ENCODE peak calls at places on chromosome 13, in five cellular contexts. X is fibroblast of lung, J is IMR-90, D is PC-3, E is GM23338. B is an unnamed sample.
A peak's percentile ranks its signal among the peaks of the same experiment; 100 is the strongest.

GRCh38 chr13:43905435-43906031 is 25.8 kb downstream of the LACC1 start:
- DNase-seq in J (peak; percentile 77), E (peak; percentile 82), X (peak; percentile 58), D (peak; percentile 80), B (peak; percentile 81)

GRCh38 chr13:87798536-87798935 is 127.4 kb downstream of the SLITRK5 start:
- DNase-seq in D (no peak), E (no peak), X (no peak), J (no peak), B (no peak)

GRCh38 chr13:26229080-26229615 is 7.0 kb upstream of the RNF6 start:
- DNase-seq in D (no peak), E (no peak), J (no peak), X (no peak), B (no peak)

GRCh38 chr13:39779337-39780270 is 124.1 kb downstream of the COG6 start:
- DNase-seq in J (peak; percentile 36), X (peak; percentile 62), D (peak; percentile 39), E (no peak), B (peak; percentile 27)

GRCh38 chr13:30234763-30235162 is 72.6 kb downstream of the KATNAL1 start:
- DNase-seq in E (no peak), X (peak; percentile 43), D (no peak), J (no peak), B (no peak)

GRCh38 chr13:69571606-69572323 is 535.9 kb upstream of the ATXN8OS start:
- DNase-seq in J (no peak), X (no peak), E (no peak), D (no peak), B (no peak)

GRCh38 chr13:25762795-25763377 is 288.9 kb downstream of the SHISA2 start:
- DNase-seq in X (peak; percentile 29), D (no peak), E (no peak), J (no peak), B (no peak)

GRCh38 chr13:51437550-51438127 is 15.2 kb downstream of the INTS6 start:
- DNase-seq in E (no peak), D (no peak), J (no peak), X (no peak), B (no peak)

GRCh38 chr13:46633416-46633815 is 80.4 kb downstream of the LRCH1 start:
- DNase-seq in D (peak; percentile 11), J (peak; percentile 88), E (no peak), X (peak; percentile 91), B (peak; percentile 76)

GRCh38 chr13:100818706-100819105 is 144.1 kb upstream of the TMTC4 start:
- DNase-seq in D (no peak), X (peak; percentile 70), E (no peak), J (no peak), B (no peak)

GRCh38 chr13:45178349-45179142 is 22.3 kb downstream of the KCTD4 start:
- DNase-seq in X (peak; percentile 95), D (peak; percentile 39), J (peak; percentile 93), E (no peak), B (peak; percentile 63)

GRCh38 chr13:53781941-53782340 is 753.3 kb downstream of the OLFM4 start:
- DNase-seq in J (no peak), D (peak; percentile 10), E (peak; percentile 46), X (no peak), B (no peak)

GRCh38 chr13:105395041-105395440 is 1140.4 kb downstream of the EFNB2 start:
- DNase-seq in E (no peak), X (peak; percentile 54), D (no peak), J (peak; percentile 9), B (no peak)

GRCh38 chr13:64551755-64552154 is 2678.4 kb downstream of the PCDH9 start:
- DNase-seq in J (peak; percentile 62), E (no peak), D (peak; percentile 71), X (peak; percentile 77), B (peak; percentile 53)

GRCh38 chr13:79395881-79396280 is 10.2 kb downstream of the RBM26 start:
- DNase-seq in J (no peak), D (no peak), E (no peak), X (no peak), B (peak; percentile 7)

GRCh38 chr13:41561179-41561578 is 103.8 kb downstream of the RGCC start:
- DNase-seq in D (no peak), X (peak; percentile 47), E (no peak), J (peak; percentile 43), B (peak; percentile 76)

GRCh38 chr13:94705081-94705751 is 7.1 kb downstream of the SOX21 start:
- DNase-seq in X (no peak), E (peak; percentile 70), D (no peak), J (no peak), B (no peak)

GRCh38 chr13:51230473-51231105 is 8.4 kb downstream of the FAM124A start:
- DNase-seq in J (peak; percentile 7), E (peak; percentile 46), X (peak; percentile 32), D (no peak), B (peak; percentile 58)

GRCh38 chr13:39379118-39379517 is 223.9 kb downstream of the LHFPL6 start:
- DNase-seq in X (no peak), E (no peak), J (no peak), D (no peak), B (no peak)

GRCh38 chr13:85828094-85828684 is 29.0 kb upstream of the SLITRK6 start:
- DNase-seq in D (peak; percentile 43), J (peak; percentile 30), X (peak; percentile 4), E (peak; percentile 47), B (peak; percentile 50)

GRCh38 chr13:105167385-105167784 is 1368.1 kb downstream of the EFNB2 start:
- DNase-seq in E (no peak), X (no peak), D (no peak), J (no peak), B (no peak)

GRCh38 chr13:43514326-43514725 is 272.4 kb downstream of the ENOX1 start:
- DNase-seq in J (no peak), D (no peak), E (no peak), X (no peak), B (no peak)

GRCh38 chr13:102913924-102914628 is 68.2 kb downstream of the ERCC5 start:
- DNase-seq in D (peak; percentile 55), J (peak; percentile 16), X (peak; percentile 60), E (no peak), B (peak; percentile 33)

GRCh38 chr13:113849546-113849945 is 14.3 kb downstream of the GAS6 start:
- DNase-seq in X (peak; percentile 51), E (no peak), J (no peak), D (peak; percentile 75), B (no peak)

GRCh38 chr13:113845723-113846638 is 17.9 kb downstream of the GAS6 start:
- DNase-seq in E (no peak), J (no peak), X (no peak), D (no peak), B (no peak)

GRCh38 chr13:113848431-113849260 is 15.2 kb downstream of the GAS6 start:
- DNase-seq in D (peak; percentile 20), J (no peak), E (no peak), X (no peak), B (no peak)

GRCh38 chr13:113846639-113847318 is 17.1 kb downstream of the GAS6 start:
- DNase-seq in D (no peak), X (no peak), J (no peak), E (no peak), B (no peak)

DNA sequence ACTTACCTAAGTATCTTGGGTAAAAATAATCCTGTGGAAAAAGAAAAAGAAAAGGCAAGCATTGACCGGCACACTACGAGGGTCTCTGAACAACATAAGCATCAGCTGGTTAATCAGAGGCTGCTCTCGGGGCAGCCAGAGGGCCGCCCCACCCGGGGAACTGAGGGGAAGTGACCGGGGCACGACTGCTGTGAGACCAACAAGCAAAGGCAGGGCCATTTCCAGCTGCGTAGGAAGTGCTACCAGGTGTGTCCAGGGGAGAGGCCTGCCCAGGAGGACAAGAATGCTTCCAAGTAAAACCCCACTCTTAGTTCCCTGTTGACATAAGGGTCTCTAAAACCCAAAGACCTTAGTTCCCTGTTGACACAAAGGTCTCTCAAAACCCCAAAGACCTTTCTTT is 15.9 kb downstream of the GAS6 start:
- DNase-seq in D (no peak), X (no peak), J (no peak), E (no peak), B (no peak)
- H4K20me1 ChIP-seq in D (no peaks in the 10 kb centered on the region), X (no peaks in the 10 kb centered on the region), J (peaks cover 97% of the 10 kb centered on the region), E (no peaks in the 10 kb centered on the region), B (peaks cover 17% of the 10 kb centered on the region)

GRCh38 chr13:112775791-112776279 is 86.0 kb downstream of the ATP11A start:
- DNase-seq in E (no peak), J (no peak), X (no peak), D (no peak), B (no peak)
- H4K20me1 ChIP-seq in E (peaks cover 17% of the 10 kb centered on the region), J (peaks cover 24% of the 10 kb centered on the region), X (no peaks in the 10 kb centered on the region), D (no peaks in the 10 kb centered on the region), B (no peaks in the 10 kb centered on the region)

DNA sequence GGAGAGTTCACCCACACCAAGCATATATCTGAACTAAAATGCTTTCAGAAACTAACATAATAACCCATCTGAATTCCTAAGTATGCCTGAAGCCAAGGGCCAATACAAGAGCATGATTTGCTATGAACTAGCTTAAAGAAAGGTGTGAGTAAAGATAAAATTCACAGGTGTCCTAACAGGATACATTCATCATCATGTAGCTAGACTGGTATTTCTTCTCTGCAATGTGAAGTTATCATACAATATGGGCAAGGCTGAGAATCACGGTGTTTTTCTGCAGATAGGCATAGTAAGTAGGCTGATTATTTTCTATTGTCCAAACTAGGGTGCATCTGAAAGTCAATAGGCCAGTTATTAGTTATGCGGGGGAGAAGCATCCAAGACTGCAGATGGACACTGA is 63.1 kb downstream of the STK24 start:
- DNase-seq in E (no peak), D (no peak), X (no peak), J (no peak), B (no peak)
- H4K20me1 ChIP-seq in E (peaks cover 40% of the 10 kb centered on the region), D (no peaks in the 10 kb centered on the region), X (no peaks in the 10 kb centered on the region), J (peaks cover 14% of the 10 kb centered on the region), B (no peaks in the 10 kb centered on the region)

GRCh38 chr13:32528358-32528757 is 10.2 kb downstream of the N4BP2L2 start:
- DNase-seq in D (no peak), E (no peak), X (peak; percentile 51), J (peak; percentile 8), B (peak; percentile 48)

GRCh38 chr13:32530841-32531253 is 7.7 kb downstream of the N4BP2L2 start:
- DNase-seq in E (peak; percentile 1), J (peak; percentile 83), D (no peak), X (peak; percentile 71), B (peak; percentile 67)

GRCh38 chr13:32527151-32527550 is 11.4 kb downstream of the N4BP2L2 start:
- DNase-seq in X (no peak), E (no peak), D (no peak), J (no peak), B (no peak)
- H4K20me1 ChIP-seq in X (no peaks in the 10 kb centered on the region), E (peaks cover 23% of the 10 kb centered on the region), D (peaks cover 12% of the 10 kb centered on the region), J (peaks cover 26% of the 10 kb centered on the region), B (peaks cover 23% of the 10 kb centered on the region)